ENCODE peak calls at places on chromosome 18, in five cellular contexts. K, I, T, B and A are unnamed samples.

GRCh38 chr18:73735836-73736235 is 411.8 kb downstream of the FBXO15 start:
- DNase-seq in K (no peak), I (no peak), T (no peak), B (no peak), A (no peak)

GRCh38 chr18:3332376-3332775 is 70.4 kb downstream of the MYL12B start:
- DNase-seq in K (no peak), I (no peak), T (no peak), B (no peak), A (no peak)

GRCh38 chr18:22348521-22349316 is 69.0 kb downstream of the CTAGE1 start:
- DNase-seq in K (no peak), I (peak), T (no peak), B (peak), A (no peak)

GRCh38 chr18:79200546-79201268 is 131.5 kb downstream of the ATP9B start:
- DNase-seq in K (no peak), I (peak), T (no peak), B (peak), A (no peak)

GRCh38 chr18:61840324-61840723 is 52.5 kb downstream of the RNF152 start:
- DNase-seq in K (no peak), I (no peak), T (no peak), B (no peak), A (no peak)

GRCh38 chr18:48676756-48677368 is 138.0 kb downstream of the CTIF start:
- DNase-seq in K (peak), I (peak), T (peak), B (peak), A (no peak)

GRCh38 chr18:59155140-59155539 is 15.5 kb downstream of the SEC11C start:
- DNase-seq in K (no peak), I (no peak), T (no peak), B (no peak), A (no peak)

GRCh38 chr18:50644807-50645206 is 84.9 kb downstream of the MAPK4 start:
- DNase-seq in K (no peak), I (no peak), T (no peak), B (peak), A (no peak)

GRCh38 chr18:62357079-62357719 is 32.1 kb downstream of the TNFRSF11A start:
- DNase-seq in K (no peak), I (no peak), T (no peak), B (no peak), A (no peak)

GRCh38 chr18:77065221-77065981 is 67.2 kb downstream of the MBP start:
- DNase-seq in K (no peak), I (peak), T (no peak), B (no peak), A (no peak)

GRCh38 chr18:76058146-76058545 is 436.9 kb downstream of the ZNF516 start:
- DNase-seq in K (no peak), I (no peak), T (no peak), B (no peak), A (no peak)

GRCh38 chr18:43650423-43650822 is 373.1 kb upstream of the SYT4 start:
- DNase-seq in K (no peak), I (no peak), T (no peak), B (no peak), A (no peak)

GRCh38 chr18:76475450-76476203 is 19.4 kb downstream of the ZNF516 start:
- DNase-seq in K (no peak), I (no peak), T (no peak), B (no peak), A (no peak)

GRCh38 chr18:23857756-23858155 is 156.8 kb upstream of the TTC39C start:
- DNase-seq in K (no peak), I (no peak), T (no peak), B (no peak), A (no peak)

GRCh38 chr18:12429556-12429955 is 21.8 kb downstream of the PRELID3A start:
- DNase-seq in K (no peak), I (no peak), T (no peak), B (no peak), A (no peak)

GRCh38 chr18:69599377-69599776 is 198.7 kb downstream of the DOK6 start:
- DNase-seq in K (no peak), I (no peak), T (no peak), B (no peak), A (peak)